ENCODE peak calls at places on chromosomes 3 and 15, in six cellular contexts. P, N, W, D, S and I are unnamed samples. For H3K4me1, the result is how much of the 10 kb centered on the place peaks cover.

GRCh38 chr15:39088186-39088585 is 492.7 kb upstream of the THBS1 start:
- DNase-seq in N (no peak), P (no peak), W (no peak), D (no peak), S (no peak), I (no peak)

GRCh38 chr3:117026401-117026800 is 316.8 kb downstream of the TUSC7 start:
- DNase-seq in N (no peak), S (no peak), P (no peak), W (no peak), D (no peak), I (no peak)

GRCh38 chr3:98764692-98765002 is 1.5 kb downstream of the ST3GAL6 start:
- DNase-seq in W (no peak), S (no peak), N (no peak), P (no peak), D (no peak), I (no peak)

GRCh38 chr15:51678081-51678480 is 3.2 kb upstream of the SCG3 start:
- DNase-seq in P (no peak), W (no peak), N (no peak), D (no peak), S (peak), I (no peak)

GRCh38 chr3:107662586-107662985 is 139.8 kb downstream of the BBX start:
- DNase-seq in W (no peak), S (peak), P (no peak), N (peak), D (no peak), I (no peak)

GRCh38 chr3:106130384-106131084 is 261.7 kb upstream of the CBLB start:
- DNase-seq in W (no peak), S (peak), P (no peak), N (peak), D (no peak), I (peak)

GRCh38 chr3:134085034-134085775 is 55.5 kb upstream of the SLCO2A1 start:
- DNase-seq in N (peak), W (no peak), D (no peak), S (no peak), P (no peak), I (peak)

GRCh38 chr3:159839561-159840379 is 148.9 kb upstream of the IL12A start:
- DNase-seq in W (peak), P (peak), S (peak), D (peak), N (no peak), I (no peak)

GRCh38 chr15:79373728-79374127 is 58.4 kb upstream of the MINAR1 start:
- DNase-seq in D (no peak), W (no peak), P (no peak), S (no peak), N (no peak), I (no peak)

GRCh38 chr3:71962561-71963240 is 177.8 kb upstream of the PROK2 start:
- DNase-seq in S (no peak), P (no peak), N (peak), W (no peak), D (no peak), I (no peak)

GRCh38 chr3:195551381-195551978 is 8.4 kb upstream of the PPP1R2 start:
- DNase-seq in D (no peak), W (no peak), S (no peak), N (no peak), P (no peak), I (no peak)

GRCh38 chr3:101992861-101993260 is 143.5 kb downstream of the NFKBIZ start:
- DNase-seq in P (no peak), S (peak), W (no peak), N (no peak), D (no peak), I (no peak)

GRCh38 chr3:120550546-120550945 is 45.6 kb upstream of the NDUFB4 start:
- DNase-seq in W (no peak), P (no peak), D (no peak), N (no peak), S (no peak), I (no peak)

GRCh38 chr3:52839892-52840545 is 5.2 kb upstream of the MUSTN1 start:
- DNase-seq in P (no peak), D (no peak), W (no peak), S (no peak), N (no peak), I (peak)

GRCh38 chr15:76678766-76679165 is 226.4 kb downstream of the SCAPER start:
- DNase-seq in P (no peak), D (no peak), N (peak), S (no peak), W (no peak), I (no peak)

GRCh38 chr15:76669521-76669920 is 235.6 kb downstream of the SCAPER start:
- DNase-seq in N (no peak), P (no peak), W (no peak), D (no peak), S (no peak), I (no peak)

GRCh38 chr15:76668900-76669299 is 236.2 kb downstream of the SCAPER start:
- DNase-seq in D (no peak), S (no peak), N (no peak), W (no peak), P (no peak), I (no peak)

GRCh38 chr15:76674883-76675282 is 230.3 kb downstream of the SCAPER start:
- DNase-seq in W (no peak), P (no peak), S (peak), D (no peak), N (peak), I (peak)
- H3K4me1 ChIP-seq in W (under half), P (under half), S (under half), D (under half), N (under half), I (under half)

GRCh38 chr15:41583795-41584194 is 24.8 kb downstream of the TYRO3 start:
- DNase-seq in N (no peak), S (no peak), P (no peak), W (no peak), D (no peak), I (peak)

GRCh38 chr15:41581110-41581509 is 22.1 kb downstream of the TYRO3 start:
- DNase-seq in D (no peak), W (peak), S (no peak), P (no peak), N (no peak), I (peak)

GRCh38 chr15:41578736-41579383 is 19.8 kb downstream of the TYRO3 start:
- DNase-seq in S (no peak), W (no peak), D (no peak), N (no peak), P (no peak), I (no peak)

GRCh38 chr15:41585140-41586047 is 26.4 kb downstream of the TYRO3 start:
- DNase-seq in P (no peak), N (peak), D (no peak), W (peak), S (peak), I (peak)

GRCh38 chr15:41584636-41585139 is 25.7 kb downstream of the TYRO3 start:
- DNase-seq in D (no peak), P (no peak), S (no peak), W (no peak), N (no peak), I (peak)
- H2BK120ac ChIP-seq in D (no peak), P (no peak), S (peak), W (no peak), N (no peak), I (peak)

DNA sequence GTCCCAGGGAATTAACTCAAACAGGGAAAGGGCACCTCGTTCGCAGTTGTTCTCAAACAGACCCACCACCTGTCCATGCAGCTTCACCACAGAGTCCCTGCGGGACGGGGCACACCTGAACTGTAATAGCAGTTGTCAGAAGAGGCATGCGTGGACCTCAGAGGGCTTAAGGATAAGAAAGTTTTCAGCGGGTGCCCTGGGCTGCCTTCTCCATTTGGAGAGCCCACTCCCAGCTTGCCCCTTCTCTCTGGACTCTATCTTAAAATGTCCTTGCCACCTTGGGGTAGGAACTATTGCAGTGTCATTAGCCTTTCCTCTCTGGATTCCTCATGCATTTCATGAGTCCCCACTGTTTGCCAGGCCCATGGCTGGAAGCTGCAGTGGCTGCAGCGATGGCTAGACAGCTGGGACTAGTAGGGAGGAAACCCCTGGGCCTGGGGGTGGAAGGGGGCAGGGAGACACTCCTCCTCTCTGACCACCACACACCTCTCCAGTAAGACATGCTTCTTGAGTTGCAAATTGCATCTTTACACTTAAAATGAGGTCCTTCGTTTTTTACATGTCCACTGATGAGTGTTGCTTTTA is 33.5 kb downstream of the PDIA5 start:
- DNase-seq in D (no peak), N (no peak), P (no peak), S (no peak), W (no peak), I (no peak)
- H2BK5ac ChIP-seq in D (peak), N (no peak), P (no peak), S (no peak), W (no peak), I (no peak)

GRCh38 chr3:56971816-56972215 is 88.6 kb upstream of the SPATA12 start:
- DNase-seq in P (no peak), D (no peak), W (no peak), N (no peak), S (no peak), I (peak)
- H3K4me1 ChIP-seq in P (under half), D (under half), W (under half), N (under half), S (under half), I (under half)

GRCh38 chr15:88120021-88120420 is 136.5 kb downstream of the NTRK3 start:
- DNase-seq in P (no peak), D (no peak), N (no peak), S (no peak), W (no peak), I (no peak)
- H2BK120ac ChIP-seq in P (no peak), D (no peak), N (no peak), S (no peak), W (no peak), I (no peak)

GRCh38 chr3:128273841-128274573 is 120.7 kb downstream of the EEFSEC start:
- DNase-seq in P (no peak), D (no peak), S (no peak), N (no peak), W (peak), I (no peak)
- H2BK5ac ChIP-seq in P (no peak), D (peak), S (no peak), N (peak), W (no peak), I (peak)